ENCODE peak calls at places on chromosomes 5 and 9, in seven cellular contexts. One of them, this sample, is unnamed.

GRCh38 chr5:96640696-96641095 is 21.5 kb upstream of the CAST start:
- DNase-seq in NCI-H82: no peak
- DNase-seq in effector CD8-positive, alpha-beta T cell: no peak
- DNase-seq in CD8-positive, alpha-beta memory T cell: no peak
- DNase-seq in amygdala: no peak
- DNase-seq in NCI-H524: no peak
- DNase-seq in ELR: no peak
- DNase-seq in this sample: no peak

GRCh38 chr5:141605523-141606277 is 13.1 kb downstream of the DIAPH1 start:
- DNase-seq in NCI-H82: no peak
- DNase-seq in effector CD8-positive, alpha-beta T cell: peak
- DNase-seq in CD8-positive, alpha-beta memory T cell: peak
- DNase-seq in amygdala: no peak
- DNase-seq in NCI-H524: no peak
- DNase-seq in ELR: no peak
- DNase-seq in this sample: peak

GRCh38 chr5:69007726-69008368 is 86.0 kb upstream of the SLC30A5 start:
- DNase-seq in NCI-H82: peak
- DNase-seq in effector CD8-positive, alpha-beta T cell: peak
- DNase-seq in CD8-positive, alpha-beta memory T cell: peak
- DNase-seq in amygdala: peak
- DNase-seq in NCI-H524: peak
- DNase-seq in ELR: peak
- DNase-seq in this sample: peak

GRCh38 chr5:115657125-115657882 is 31.5 kb upstream of the TMED7 start:
- DNase-seq in NCI-H82: no peak
- DNase-seq in effector CD8-positive, alpha-beta T cell: no peak
- DNase-seq in CD8-positive, alpha-beta memory T cell: no peak
- DNase-seq in amygdala: no peak
- DNase-seq in NCI-H524: no peak
- DNase-seq in ELR: no peak
- DNase-seq in this sample: no peak

GRCh38 chr9:107945493-107945892 is 455.9 kb upstream of the KLF4 start:
- DNase-seq in NCI-H82: no peak
- DNase-seq in effector CD8-positive, alpha-beta T cell: no peak
- DNase-seq in CD8-positive, alpha-beta memory T cell: no peak
- DNase-seq in amygdala: no peak
- DNase-seq in NCI-H524: no peak
- DNase-seq in ELR: no peak
- DNase-seq in this sample: no peak

GRCh38 chr5:175736652-175737051 is 78.8 kb downstream of the HRH2 start:
- DNase-seq in NCI-H82: no peak
- DNase-seq in effector CD8-positive, alpha-beta T cell: no peak
- DNase-seq in CD8-positive, alpha-beta memory T cell: no peak
- DNase-seq in amygdala: no peak
- DNase-seq in NCI-H524: no peak
- DNase-seq in ELR: no peak
- DNase-seq in this sample: no peak

GRCh38 chr5:96336351-96336985 is 96.6 kb downstream of the PCSK1 start:
- DNase-seq in NCI-H82: peak
- DNase-seq in effector CD8-positive, alpha-beta T cell: peak
- DNase-seq in CD8-positive, alpha-beta memory T cell: peak
- DNase-seq in amygdala: peak
- DNase-seq in NCI-H524: peak
- DNase-seq in ELR: peak
- DNase-seq in this sample: peak

GRCh38 chr5:108661590-108662219 is 86.0 kb upstream of the FER start:
- DNase-seq in NCI-H82: no peak
- DNase-seq in effector CD8-positive, alpha-beta T cell: no peak
- DNase-seq in CD8-positive, alpha-beta memory T cell: no peak
- DNase-seq in amygdala: no peak
- DNase-seq in NCI-H524: no peak
- DNase-seq in ELR: peak
- DNase-seq in this sample: peak

GRCh38 chr5:179612577-179613459 is 10.7 kb downstream of the HNRNPH1 start:
- DNase-seq in NCI-H82: peak
- DNase-seq in effector CD8-positive, alpha-beta T cell: no peak
- DNase-seq in CD8-positive, alpha-beta memory T cell: no peak
- DNase-seq in amygdala: no peak
- DNase-seq in NCI-H524: no peak
- DNase-seq in ELR: peak
- DNase-seq in this sample: peak

GRCh38 chr9:95116002-95116819 is 201.3 kb downstream of the FANCC start:
- DNase-seq in NCI-H82: no peak
- DNase-seq in effector CD8-positive, alpha-beta T cell: no peak
- DNase-seq in CD8-positive, alpha-beta memory T cell: no peak
- DNase-seq in amygdala: no peak
- DNase-seq in NCI-H524: no peak
- DNase-seq in ELR: peak
- DNase-seq in this sample: no peak

GRCh38 chr5:9188131-9188530 is 357.7 kb downstream of the SEMA5A start:
- DNase-seq in NCI-H82: no peak
- DNase-seq in effector CD8-positive, alpha-beta T cell: no peak
- DNase-seq in CD8-positive, alpha-beta memory T cell: no peak
- DNase-seq in amygdala: no peak
- DNase-seq in NCI-H524: no peak
- DNase-seq in ELR: peak
- DNase-seq in this sample: peak

GRCh38 chr9:124482431-124483031 is 24.7 kb downstream of the NR5A1 start:
- DNase-seq in NCI-H82: no peak
- DNase-seq in effector CD8-positive, alpha-beta T cell: no peak
- DNase-seq in CD8-positive, alpha-beta memory T cell: no peak
- DNase-seq in amygdala: no peak
- DNase-seq in NCI-H524: no peak
- DNase-seq in ELR: no peak
- DNase-seq in this sample: no peak

GRCh38 chr9:103681435-103681834 is 412.7 kb upstream of the SMC2 start:
- DNase-seq in NCI-H82: no peak
- DNase-seq in effector CD8-positive, alpha-beta T cell: no peak
- DNase-seq in CD8-positive, alpha-beta memory T cell: no peak
- DNase-seq in amygdala: no peak
- DNase-seq in NCI-H524: no peak
- DNase-seq in ELR: no peak
- DNase-seq in this sample: no peak

GRCh38 chr9:76213751-76214150 is 180.5 kb downstream of the RFK start:
- DNase-seq in NCI-H82: no peak
- DNase-seq in effector CD8-positive, alpha-beta T cell: no peak
- DNase-seq in CD8-positive, alpha-beta memory T cell: no peak
- DNase-seq in amygdala: no peak
- DNase-seq in NCI-H524: no peak
- DNase-seq in ELR: peak
- DNase-seq in this sample: peak

GRCh38 chr9:29208670-29209069 is 1635.4 kb upstream of the C9orf72 start:
- DNase-seq in NCI-H82: peak
- DNase-seq in effector CD8-positive, alpha-beta T cell: no peak
- DNase-seq in CD8-positive, alpha-beta memory T cell: no peak
- DNase-seq in amygdala: no peak
- DNase-seq in NCI-H524: peak
- DNase-seq in ELR: no peak
- DNase-seq in this sample: no peak

GRCh38 chr5:32283539-32284377 is 29.0 kb downstream of the MTMR12 start:
- DNase-seq in NCI-H82: no peak
- DNase-seq in effector CD8-positive, alpha-beta T cell: no peak
- DNase-seq in CD8-positive, alpha-beta memory T cell: no peak
- DNase-seq in amygdala: no peak
- DNase-seq in NCI-H524: no peak
- DNase-seq in ELR: peak
- DNase-seq in this sample: peak

GRCh38 chr5:83844320-83845068 is 123.8 kb upstream of the HAPLN1 start:
- DNase-seq in NCI-H82: no peak
- DNase-seq in effector CD8-positive, alpha-beta T cell: no peak
- DNase-seq in CD8-positive, alpha-beta memory T cell: no peak
- DNase-seq in amygdala: no peak
- DNase-seq in NCI-H524: no peak
- DNase-seq in ELR: peak
- DNase-seq in this sample: peak

GRCh38 chr5:123455640-123456039 is 32.4 kb upstream of the CEP120 start:
- DNase-seq in NCI-H82: peak
- DNase-seq in effector CD8-positive, alpha-beta T cell: no peak
- DNase-seq in CD8-positive, alpha-beta memory T cell: no peak
- DNase-seq in amygdala: no peak
- DNase-seq in NCI-H524: no peak
- DNase-seq in ELR: no peak
- DNase-seq in this sample: no peak